ENCODE peak calls at places on chromosomes 4 and X, in ten cellular contexts. V is NCI-H1092 treated with DMSO at 0.1 percent for 48 hours; G is T-helper 17 cell; F is C1 segment of cervical spinal cord; P is Calu3; A is GM06990; D is stimulated activated CD8-positive, alpha-beta memory T cell treated with anti-CD3 and anti-CD28 coated beads, Interleukin-12 subunit alpha, Interleukin-12 subunit beta, amount 100 ng/mL, for 4 hours; Q is D341Med; C is activated CD8-positive, alpha-beta memory T cell treated with anti-CD3 and anti-CD28 coated beads for 24 hours; B is fibroblast of the conjunctiva. U is an unnamed sample.

GRCh38 chrX:8748855-8749254 is 16.9 kb upstream of the ANOS1 start:
- DNase-seq in D (no peak), Q (peak), A (no peak), C (no peak), B (peak), F (no peak), G (no peak), P (peak), V (peak), U (no peak)

GRCh38 chr4:40550900-40551546 is 78.6 kb downstream of the RBM47 start:
- DNase-seq in G (no peak), B (peak), C (no peak), F (no peak), A (peak), D (no peak), Q (no peak), P (peak), V (peak), U (peak)

GRCh38 chrX:12080265-12080664 is 58.0 kb upstream of the FRMPD4 start:
- DNase-seq in D (no peak), B (peak), F (no peak), Q (peak), V (peak), A (no peak), G (no peak), P (peak), C (no peak), U (no peak)

GRCh38 chr4:30605616-30606015 is 114.6 kb upstream of the PCDH7 start:
- DNase-seq in P (no peak), V (no peak), Q (no peak), F (no peak), A (no peak), G (no peak), C (no peak), D (no peak), B (no peak), U (no peak)

GRCh38 chr4:153489856-153490558 is 23.8 kb downstream of the TMEM131L start:
- DNase-seq in A (no peak), Q (no peak), P (no peak), F (no peak), G (no peak), B (no peak), D (no peak), C (no peak), V (no peak), U (no peak)

GRCh38 chr4:166512267-166512666 is 639.2 kb downstream of the TLL1 start:
- DNase-seq in A (no peak), V (no peak), Q (no peak), B (no peak), F (no peak), P (no peak), D (no peak), G (no peak), C (no peak), U (no peak)

GRCh38 chrX:18997916-18998315 is 14.0 kb upstream of the PHKA2 start:
- DNase-seq in B (no peak), V (no peak), P (no peak), D (no peak), A (no peak), Q (no peak), G (no peak), F (no peak), C (no peak), U (no peak)

GRCh38 chrX:18676470-18676869 is 4.6 kb upstream of the RS1 start:
- DNase-seq in P (no peak), B (no peak), A (no peak), G (no peak), V (peak), D (no peak), C (no peak), Q (peak), F (no peak), U (no peak)

GRCh38 chrX:13005671-13006473 is 31.0 kb downstream of the TMSB4X start:
- DNase-seq in C (no peak), B (no peak), A (peak), Q (no peak), P (no peak), G (no peak), F (no peak), V (no peak), D (no peak), U (no peak)

GRCh38 chr4:184370711-184371389 is 103.5 kb downstream of the IRF2 start:
- DNase-seq in P (no peak), G (no peak), Q (no peak), V (no peak), A (no peak), C (no peak), F (no peak), D (no peak), B (no peak), U (no peak)

GRCh38 chrX:119698835-119699234 is 5.9 kb upstream of the SEPTIN6 start:
- DNase-seq in F (no peak), B (peak), V (peak), P (peak), C (no peak), Q (peak), A (no peak), G (no peak), D (no peak), U (no peak)

GRCh38 chr4:55635282-55635681 is 816 bp downstream of the NMU start:
- DNase-seq in C (no peak), G (no peak), A (no peak), B (no peak), Q (no peak), D (no peak), F (no peak), V (peak), P (no peak), U (no peak)

GRCh38 chrX:39692796-39693195 is 405.0 kb downstream of the BCOR start:
- DNase-seq in G (no peak), V (no peak), Q (no peak), A (no peak), F (no peak), B (no peak), P (no peak), C (peak), D (no peak), U (no peak)

GRCh38 chr4:10018818-10019438 is 2.4 kb downstream of the SLC2A9 start:
- DNase-seq in C (peak), A (peak), P (peak), B (peak), V (peak), F (peak), D (peak), G (peak), Q (peak), U (peak)

GRCh38 chrX:72061091-72061490 is 70.6 kb downstream of the RTL5 start:
- DNase-seq in G (no peak), A (no peak), Q (no peak), C (no peak), D (no peak), B (no peak), F (no peak), P (no peak), V (no peak), U (no peak)

GRCh38 chrX:54288277-54288676 is 69.6 kb downstream of the WNK3 start:
- DNase-seq in Q (no peak), P (no peak), G (no peak), F (no peak), B (no peak), D (no peak), C (no peak), V (no peak), A (no peak), U (no peak)

GRCh38 chrX:68912113-68912980 is 83.5 kb downstream of the EFNB1 start:
- DNase-seq in B (no peak), C (no peak), G (no peak), F (no peak), V (no peak), D (no peak), Q (no peak), P (no peak), A (no peak), U (no peak)

GRCh38 chrX:13938766-13939530 is 90.7 kb downstream of the GEMIN8 start:
- DNase-seq in D (no peak), Q (peak), G (no peak), C (no peak), V (no peak), B (no peak), P (no peak), F (peak), A (no peak), U (no peak)

GRCh38 chr4:150582881-150583286 is 933 bp downstream of the MAB21L2 start:
- DNase-seq in F (no peak), P (no peak), C (no peak), G (no peak), A (no peak), B (no peak), V (no peak), Q (no peak), D (no peak), U (no peak)

GRCh38 chrX:37834937-37835336 is 12.4 kb downstream of the DYNLT3 start:
- DNase-seq in F (no peak), A (no peak), V (no peak), G (no peak), D (no peak), C (no peak), Q (no peak), B (no peak), P (no peak), U (no peak)

GRCh38 chrX:13064599-13065143 is 20.3 kb upstream of the FAM9C start:
- DNase-seq in G (no peak), B (peak), P (no peak), D (no peak), V (no peak), C (no peak), Q (no peak), F (no peak), A (no peak), U (no peak)

GRCh38 chr4:185307136-185307950 is 88.4 kb downstream of the LRP2BP start:
- DNase-seq in F (no peak), Q (no peak), D (no peak), P (peak), C (no peak), V (no peak), A (peak), G (no peak), B (no peak), U (no peak)

GRCh38 chr4:8108261-8108660 is 50.4 kb downstream of the ABLIM2 start:
- DNase-seq in Q (no peak), F (no peak), B (no peak), D (no peak), V (no peak), P (peak), G (no peak), A (no peak), C (no peak), U (no peak)

GRCh38 chrX:40095588-40096394 is 2.0 kb downstream of the BCOR start:
- DNase-seq in B (no peak), Q (no peak), A (no peak), P (peak), F (peak), G (no peak), C (peak), V (no peak), D (no peak), U (peak)

GRCh38 chr4:71540749-71541269 is 202.0 kb downstream of the SLC4A4 start:
- DNase-seq in A (no peak), V (no peak), G (no peak), B (no peak), F (no peak), D (no peak), C (no peak), P (no peak), Q (no peak), U (no peak)

GRCh38 chr4:80393246-80393969 is 57.9 kb downstream of the CFAP299 start:
- DNase-seq in V (no peak), G (no peak), A (no peak), B (peak), F (no peak), D (no peak), C (no peak), Q (no peak), P (no peak), U (no peak)

GRCh38 chr4:26212528-26212927 is 108.3 kb upstream of the RBPJ start:
- DNase-seq in Q (no peak), F (no peak), D (no peak), A (no peak), P (no peak), G (no peak), V (no peak), B (no peak), C (no peak), U (no peak)

GRCh38 chrX:120457766-120458180 is 11.3 kb downstream of the LAMP2 start:
- DNase-seq in C (no peak), A (peak), B (peak), F (no peak), V (no peak), Q (no peak), P (no peak), D (no peak), G (no peak), U (no peak)

GRCh38 chr4:117417856-117418255 is 332.5 kb upstream of the TRAM1L1 start:
- DNase-seq in A (no peak), D (no peak), V (no peak), P (no peak), B (no peak), G (no peak), F (no peak), Q (no peak), C (no peak), U (no peak)

GRCh38 chr4:6368601-6369000 is 99.0 kb downstream of the WFS1 start:
- DNase-seq in F (no peak), B (no peak), P (no peak), D (no peak), C (no peak), V (no peak), Q (no peak), G (no peak), A (no peak), U (no peak)

GRCh38 chr4:182478475-182478874 is 235.3 kb downstream of the TENM3 start:
- DNase-seq in Q (peak), D (no peak), G (no peak), F (no peak), C (no peak), A (no peak), B (peak), V (peak), P (no peak), U (no peak)

GRCh38 chrX:150203249-150203647 is 159.9 kb upstream of the MAMLD1 start:
- DNase-seq in D (no peak), C (no peak), G (no peak), P (no peak), F (no peak), Q (no peak), B (no peak), V (no peak), A (no peak), U (no peak)

GRCh38 chr4:118968006-118968405 is 79.4 kb downstream of the SYNPO2 start:
- DNase-seq in P (peak), F (no peak), B (peak), C (no peak), Q (no peak), D (no peak), V (no peak), G (no peak), A (peak), U (no peak)

GRCh38 chr4:39066371-39066770 is 4.3 kb downstream of the KLHL5 start:
- DNase-seq in D (no peak), C (no peak), V (no peak), F (no peak), B (no peak), A (no peak), P (no peak), Q (no peak), G (no peak), U (no peak)

GRCh38 chr4:151484396-151485102 is 75.6 kb downstream of the FHIP1A start:
- DNase-seq in Q (no peak), A (no peak), P (peak), G (no peak), C (no peak), V (no peak), D (no peak), F (no peak), B (peak), U (no peak)

GRCh38 chr4:71593306-71593705 is 190.6 kb downstream of the GC start:
- DNase-seq in B (no peak), D (no peak), G (no peak), F (no peak), P (no peak), A (no peak), V (no peak), Q (no peak), C (no peak), U (no peak)

GRCh38 chrX:153477039-153477438 is 6.7 kb upstream of the HAUS7 start:
- DNase-seq in F (no peak), G (no peak), Q (peak), C (no peak), P (no peak), A (no peak), V (no peak), D (no peak), B (no peak), U (no peak)